ENCODE peak calls at places on chromosomes 11 and 22, in five cellular contexts. S is tibial artery, C is coronary artery, O is neuronal stem cell, V is heart left ventricle. F is an unnamed sample.

GRCh38 chr11:47611240-47611863 is 17.1 kb upstream of the C1QTNF4 start:
- DNase-seq in S (no peak), C (no peak), O (no peak), V (no peak), F (no peak)

GRCh38 chr11:13292970-13293369 is 15.4 kb downstream of the BMAL1 start:
- DNase-seq in S (no peak), C (no peak), O (no peak), V (no peak), F (no peak)

GRCh38 chr22:37809672-37810333 is 2.1 kb downstream of the GCAT start:
- DNase-seq in S (no peak), C (no peak), O (no peak), V (no peak), F (no peak)

GRCh38 chr22:42473484-42474193 is 41.4 kb upstream of the NFAM1 start:
- DNase-seq in S (no peak), C (no peak), O (peak; percentile 47), V (no peak), F (no peak)

GRCh38 chr22:23718371-23719165 is 27.8 kb downstream of the RGL4 start:
- DNase-seq in S (no peak), C (no peak), O (no peak), V (no peak), F (no peak)

GRCh38 chr11:34632105-34632780 is 11.3 kb downstream of the EHF start:
- DNase-seq in S (no peak), C (no peak), O (peak; percentile 21), V (no peak), F (no peak)

GRCh38 chr11:86374586-86374985 is at the start of gene CCDC81:
- DNase-seq in S (no peak), C (no peak), O (peak; percentile 58), V (peak; percentile 61), F (no peak)

GRCh38 chr22:28091486-28091885 is 172.4 kb upstream of the PITPNB start:
- DNase-seq in S (no peak), C (no peak), O (no peak), V (no peak), F (no peak)

GRCh38 chr22:26904483-26904882 is 247.1 kb downstream of the MIAT start:
- DNase-seq in S (no peak), C (no peak), O (no peak), V (no peak), F (no peak)

GRCh38 chr11:64117763-64118459 is 48.0 kb downstream of the MACROD1 start:
- DNase-seq in S (no peak), C (no peak), O (no peak), V (no peak), F (no peak)

GRCh38 chr11:113464416-113464815 is 10.8 kb downstream of the DRD2 start:
- DNase-seq in S (no peak), C (peak; percentile 38), O (no peak), V (no peak), F (no peak)

GRCh38 chr11:87477321-87477720 is 439.6 kb downstream of the TMEM135 start:
- DNase-seq in S (no peak), C (no peak), O (no peak), V (no peak), F (no peak)

GRCh38 chr11:107741044-107741823 is 29.4 kb upstream of the SLN start:
- DNase-seq in S (no peak), C (no peak), O (no peak), V (no peak), F (peak; percentile 36)

GRCh38 chr11:63880031-63880841 is 36.7 kb downstream of the RCOR2 start:
- DNase-seq in S (no peak), C (no peak), O (no peak), V (no peak), F (no peak)

GRCh38 chr11:123580557-123581275 is 73.7 kb downstream of the SCN3B start:
- DNase-seq in S (peak; percentile 27), C (no peak), O (peak; percentile 54), V (peak; percentile 73), F (peak; percentile 63)

GRCh38 chr11:46903846-46904245 is 14.5 kb downstream of the LRP4 start:
- DNase-seq in S (no peak), C (no peak), O (no peak), V (peak; percentile 69), F (no peak)

GRCh38 chr22:29719894-29720645 is at the start of gene CABP7:
- DNase-seq in S (no peak), C (no peak), O (no peak), V (no peak), F (no peak)

GRCh38 chr22:38868886-38869381 is 3.1 kb downstream of the CBX6 start:
- DNase-seq in S (peak; percentile 73), C (peak; percentile 79), O (peak; percentile 79), V (peak; percentile 91), F (peak; percentile 85)

GRCh38 chr11:29914203-29914930 is 102.5 kb downstream of the KCNA4 start:
- DNase-seq in S (no peak), C (no peak), O (no peak), V (no peak), F (no peak)

GRCh38 chr22:50326959-50327710 is at the start of gene DENND6B:
- DNase-seq in S (peak; percentile 73), C (peak; percentile 87), O (peak; percentile 86), V (peak; percentile 92), F (peak; percentile 77)

GRCh38 chr22:39490135-39490798 is 11.8 kb upstream of the MIEF1 start:
- DNase-seq in S (peak; percentile 77), C (no peak), O (peak; percentile 56), V (peak; percentile 88), F (peak; percentile 91)

GRCh38 chr11:114229062-114229450 is 67.1 kb upstream of the NNMT start:
- DNase-seq in S (no peak), C (no peak), O (no peak), V (no peak), F (no peak)

GRCh38 chr11:113184498-113184897 is 129.9 kb upstream of the TTC12 start:
- DNase-seq in S (no peak), C (no peak), O (no peak), V (no peak), F (no peak)

GRCh38 chr22:30314918-30315317 is 11.8 kb downstream of the TBC1D10A start:
- DNase-seq in S (no peak), C (no peak), O (no peak), V (no peak), F (no peak)

GRCh38 chr11:109123811-109124787 is 297.9 kb upstream of the C11orf87 start:
- DNase-seq in S (no peak), C (no peak), O (no peak), V (peak; percentile 64), F (no peak)

DNA sequence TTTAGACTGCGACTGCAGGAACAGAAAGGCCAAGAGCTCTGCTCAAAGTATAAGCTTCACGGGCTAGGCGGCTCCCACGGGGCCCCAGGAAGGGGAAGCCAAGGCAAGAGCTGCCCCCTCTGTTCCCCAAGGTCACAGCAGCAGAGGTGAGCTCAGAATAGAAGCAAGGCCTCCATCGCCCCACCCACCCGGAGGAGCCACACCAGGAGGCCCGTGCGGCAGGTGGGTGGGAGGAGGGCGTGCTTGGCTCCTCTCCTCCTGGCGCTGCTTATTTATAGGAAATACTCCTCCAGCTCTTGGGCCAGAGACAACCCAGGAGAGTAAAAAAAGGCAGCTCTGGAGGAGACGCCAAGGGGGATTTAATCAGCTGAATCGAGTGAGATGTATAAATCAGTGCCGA is 87.8 kb downstream of the FEZ1 start:
- DNase-seq in S (no peak), C (no peak), O (no peak), V (no peak), F (no peak)
- H3K27ac ChIP-seq in S (no peak overlapping the region), C (no peak overlapping the region), O (no peak overlapping the region), V (no peak overlapping the region), F (peak overlapping the region; percentile 13)

DNA sequence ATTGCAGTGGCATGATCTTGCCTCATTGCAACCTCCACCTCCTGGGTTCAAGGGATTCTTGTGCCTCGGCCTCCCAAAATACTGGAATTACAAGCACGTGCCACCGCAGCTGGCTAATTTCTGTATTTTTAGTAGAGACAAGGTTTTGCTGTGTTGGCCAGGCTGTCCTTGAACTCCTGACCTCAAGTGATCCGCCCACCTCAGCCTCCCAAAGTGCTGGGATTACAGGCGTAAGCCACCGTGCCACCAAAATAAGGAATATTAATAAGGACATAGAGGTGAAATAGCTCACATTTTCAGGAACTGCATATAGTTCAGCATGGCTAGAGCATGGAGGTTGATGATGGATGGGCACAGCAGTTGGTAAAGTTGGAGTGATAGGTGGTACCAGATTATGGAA is 21.4 kb downstream of the ARHGEF12 start:
- DNase-seq in S (no peak), C (no peak), O (no peak), V (no peak), F (no peak)
- H3K27ac ChIP-seq in S (no peak overlapping the region), C (no peak overlapping the region), O (no peak overlapping the region), V (no peak overlapping the region), F (no peak overlapping the region)

GRCh38 chr11:75333807-75334140 is 17.7 kb downstream of the ARRB1 start:
- DNase-seq in S (no peak), C (no peak), O (no peak), V (no peak), F (no peak)
- H3K27ac ChIP-seq in S (no peak overlapping the region), C (peak overlapping the region; percentile 30), O (no peak overlapping the region), V (no peak overlapping the region), F (peak overlapping the region; percentile 75)

DNA sequence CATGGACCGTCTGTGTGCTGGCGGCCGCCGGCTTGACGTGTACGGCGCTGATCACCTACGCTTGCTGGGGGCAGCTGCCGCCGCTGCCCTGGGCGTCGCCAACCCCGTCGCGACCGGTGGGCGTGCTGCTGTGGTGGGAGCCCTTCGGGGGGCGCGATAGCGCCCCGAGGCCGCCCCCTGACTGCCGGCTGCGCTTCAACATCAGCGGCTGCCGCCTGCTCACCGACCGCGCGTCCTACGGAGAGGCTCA is 786 bp downstream of the FUT4 start:
- DNase-seq in S (no peak), C (no peak), O (no peak), V (peak; percentile 74), F (no peak)
- H3K27ac ChIP-seq in S (peak overlapping the region; percentile 98), C (peak overlapping the region; percentile 99), O (no peak overlapping the region), V (peak overlapping the region; percentile 99), F (peak overlapping the region; percentile 83)

DNA sequence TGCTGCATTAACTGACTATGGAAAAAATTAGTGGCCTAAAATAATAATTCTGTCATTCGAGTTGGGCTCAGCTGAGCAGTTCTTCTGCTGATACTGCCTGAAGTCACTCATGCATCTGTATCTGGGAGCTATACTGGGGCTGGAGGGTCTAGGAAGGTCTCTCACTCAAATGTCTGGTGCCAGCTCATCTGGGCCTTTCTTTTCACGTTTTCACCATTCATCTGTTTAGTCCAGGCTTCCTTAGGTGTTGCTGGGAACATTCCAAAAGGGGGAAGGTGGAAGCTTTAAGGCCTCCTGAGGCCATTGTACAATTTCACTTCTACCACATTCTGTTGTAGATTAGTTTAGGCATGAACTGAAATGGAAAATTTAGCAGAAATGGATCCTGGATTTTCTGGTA is 28.0 kb downstream of the YAP1 start:
- DNase-seq in S (no peak), C (no peak), O (no peak), V (no peak), F (no peak)
- H3K27ac ChIP-seq in S (peak overlapping the region; percentile 69), C (peak overlapping the region; percentile 65), O (no peak overlapping the region), V (no peak overlapping the region), F (peak overlapping the region; percentile 48)

F was measured in lung.